ENCODE peak calls at places on chromosomes 7 and 10, in eight cellular contexts. One of them, this sample, is unnamed.

GRCh38 chr7:26584964-26585650 is 279.3 kb downstream of the SKAP2 start:
- DNase-seq in GM23338: no peak
- DNase-seq in AG09319: no peak
- DNase-seq in endodermal cell: no peak
- DNase-seq in B cell: no peak
- DNase-seq in mucosa of descending colon: no peak
- DNase-seq in neural crest cell: no peak
- DNase-seq in osteoblast: no peak
- DNase-seq in this sample: no peak

GRCh38 chr7:47816647-47817046 is 131.6 kb downstream of the PKD1L1 start:
- DNase-seq in GM23338: no peak
- DNase-seq in AG09319: no peak
- DNase-seq in endodermal cell: no peak
- DNase-seq in B cell: no peak
- DNase-seq in mucosa of descending colon: no peak
- DNase-seq in neural crest cell: no peak
- DNase-seq in osteoblast: peak
- DNase-seq in this sample: no peak

GRCh38 chr10:11154809-11155208 is 137.1 kb downstream of the CELF2 start:
- DNase-seq in GM23338: no peak
- DNase-seq in AG09319: no peak
- DNase-seq in endodermal cell: no peak
- DNase-seq in B cell: no peak
- DNase-seq in mucosa of descending colon: no peak
- DNase-seq in neural crest cell: no peak
- DNase-seq in osteoblast: no peak
- DNase-seq in this sample: no peak

GRCh38 chr7:31123726-31124125 is 71.6 kb downstream of the ADCYAP1R1 start:
- DNase-seq in GM23338: no peak
- DNase-seq in AG09319: no peak
- DNase-seq in endodermal cell: no peak
- DNase-seq in B cell: no peak
- DNase-seq in mucosa of descending colon: no peak
- DNase-seq in neural crest cell: no peak
- DNase-seq in osteoblast: no peak
- DNase-seq in this sample: no peak

GRCh38 chr7:44665531-44666213 is 59.2 kb downstream of the OGDH start:
- DNase-seq in GM23338: no peak
- DNase-seq in AG09319: peak
- DNase-seq in endodermal cell: no peak
- DNase-seq in B cell: no peak
- DNase-seq in mucosa of descending colon: no peak
- DNase-seq in neural crest cell: no peak
- DNase-seq in osteoblast: peak
- DNase-seq in this sample: no peak

GRCh38 chr7:44867073-44867990 is 18.0 kb downstream of the PURB start:
- DNase-seq in GM23338: no peak
- DNase-seq in AG09319: no peak
- DNase-seq in endodermal cell: no peak
- DNase-seq in B cell: no peak
- DNase-seq in mucosa of descending colon: no peak
- DNase-seq in neural crest cell: no peak
- DNase-seq in osteoblast: peak
- DNase-seq in this sample: peak

GRCh38 chr7:71131256-71131752 is 640 bp upstream of the GALNT17 start:
- DNase-seq in GM23338: peak
- DNase-seq in AG09319: no peak
- DNase-seq in endodermal cell: peak
- DNase-seq in B cell: no peak
- DNase-seq in mucosa of descending colon: peak
- DNase-seq in neural crest cell: peak
- DNase-seq in osteoblast: no peak
- DNase-seq in this sample: peak

GRCh38 chr10:113180401-113181154 is 230.5 kb downstream of the TCF7L2 start:
- DNase-seq in GM23338: no peak
- DNase-seq in AG09319: no peak
- DNase-seq in endodermal cell: no peak
- DNase-seq in B cell: no peak
- DNase-seq in mucosa of descending colon: no peak
- DNase-seq in neural crest cell: no peak
- DNase-seq in osteoblast: no peak
- DNase-seq in this sample: no peak

GRCh38 chr7:97219237-97219636 is 101.7 kb downstream of the SDHAF3 start:
- DNase-seq in GM23338: no peak
- DNase-seq in AG09319: no peak
- DNase-seq in endodermal cell: no peak
- DNase-seq in B cell: no peak
- DNase-seq in mucosa of descending colon: no peak
- DNase-seq in neural crest cell: no peak
- DNase-seq in osteoblast: no peak
- DNase-seq in this sample: no peak

GRCh38 chr10:101214446-101215396 is 14.5 kb downstream of the LBX1 start:
- DNase-seq in GM23338: peak
- DNase-seq in AG09319: no peak
- DNase-seq in endodermal cell: peak
- DNase-seq in B cell: peak
- DNase-seq in mucosa of descending colon: peak
- DNase-seq in neural crest cell: peak
- DNase-seq in osteoblast: peak
- DNase-seq in this sample: peak

GRCh38 chr10:3229815-3230214 is 57.2 kb upstream of the PITRM1 start:
- DNase-seq in GM23338: no peak
- DNase-seq in AG09319: no peak
- DNase-seq in endodermal cell: no peak
- DNase-seq in B cell: no peak
- DNase-seq in mucosa of descending colon: no peak
- DNase-seq in neural crest cell: no peak
- DNase-seq in osteoblast: no peak
- DNase-seq in this sample: no peak

GRCh38 chr7:45240926-45241325 is 83.3 kb downstream of the RAMP3 start:
- DNase-seq in GM23338: no peak
- DNase-seq in AG09319: no peak
- DNase-seq in endodermal cell: no peak
- DNase-seq in B cell: no peak
- DNase-seq in mucosa of descending colon: no peak
- DNase-seq in neural crest cell: no peak
- DNase-seq in osteoblast: no peak
- DNase-seq in this sample: no peak

GRCh38 chr7:50479743-50480517 is 29.8 kb upstream of the FIGNL1 start:
- DNase-seq in GM23338: no peak
- DNase-seq in AG09319: no peak
- DNase-seq in endodermal cell: no peak
- DNase-seq in B cell: no peak
- DNase-seq in mucosa of descending colon: no peak
- DNase-seq in neural crest cell: no peak
- DNase-seq in osteoblast: no peak
- DNase-seq in this sample: no peak

GRCh38 chr7:47389923-47390630 is 191.8 kb downstream of the TNS3 start:
- DNase-seq in GM23338: no peak
- DNase-seq in AG09319: no peak
- DNase-seq in endodermal cell: no peak
- DNase-seq in B cell: no peak
- DNase-seq in mucosa of descending colon: no peak
- DNase-seq in neural crest cell: no peak
- DNase-seq in osteoblast: no peak
- DNase-seq in this sample: no peak

GRCh38 chr7:27165089-27165654 is at the start of gene HOXA9:
- DNase-seq in GM23338: peak
- DNase-seq in AG09319: no peak
- DNase-seq in endodermal cell: no peak
- DNase-seq in B cell: no peak
- DNase-seq in mucosa of descending colon: peak
- DNase-seq in neural crest cell: no peak
- DNase-seq in osteoblast: peak
- DNase-seq in this sample: no peak

GRCh38 chr7:133784421-133785045 is 342.6 kb upstream of the LRGUK start:
- DNase-seq in GM23338: no peak
- DNase-seq in AG09319: no peak
- DNase-seq in endodermal cell: no peak
- DNase-seq in B cell: no peak
- DNase-seq in mucosa of descending colon: no peak
- DNase-seq in neural crest cell: no peak
- DNase-seq in osteoblast: no peak
- DNase-seq in this sample: no peak

GRCh38 chr7:52920977-52921376 is 114.5 kb upstream of the POM121L12 start:
- DNase-seq in GM23338: no peak
- DNase-seq in AG09319: no peak
- DNase-seq in endodermal cell: no peak
- DNase-seq in B cell: no peak
- DNase-seq in mucosa of descending colon: no peak
- DNase-seq in neural crest cell: no peak
- DNase-seq in osteoblast: no peak
- DNase-seq in this sample: no peak

GRCh38 chr7:52917982-52918578 is 117.4 kb upstream of the POM121L12 start:
- DNase-seq in GM23338: peak
- DNase-seq in AG09319: no peak
- DNase-seq in endodermal cell: peak
- DNase-seq in B cell: no peak
- DNase-seq in mucosa of descending colon: no peak
- DNase-seq in neural crest cell: no peak
- DNase-seq in osteoblast: no peak
- DNase-seq in this sample: no peak
- TF ChIP-seq CTCF in GM23338: peak
- TF ChIP-seq CTCF in AG09319: no peak
- TF ChIP-seq CTCF in endodermal cell: peak
- TF ChIP-seq CTCF in B cell: no peak
- TF ChIP-seq CTCF in mucosa of descending colon: no peak
- TF ChIP-seq CTCF in neural crest cell: peak
- TF ChIP-seq CTCF in osteoblast: no peak
- TF ChIP-seq CTCF in this sample: no peak

GRCh38 chr10:28544058-28544457 is 11.1 kb downstream of the WAC start:
- DNase-seq in GM23338: no peak
- DNase-seq in AG09319: no peak
- DNase-seq in endodermal cell: no peak
- DNase-seq in B cell: no peak
- DNase-seq in mucosa of descending colon: no peak
- DNase-seq in neural crest cell: no peak
- DNase-seq in osteoblast: no peak
- DNase-seq in this sample: no peak

GRCh38 chr10:28545967-28546644 is 13.2 kb downstream of the WAC start:
- DNase-seq in GM23338: no peak
- DNase-seq in AG09319: no peak
- DNase-seq in endodermal cell: no peak
- DNase-seq in B cell: no peak
- DNase-seq in mucosa of descending colon: no peak
- DNase-seq in neural crest cell: no peak
- DNase-seq in osteoblast: no peak
- DNase-seq in this sample: peak

GRCh38 chr10:28542728-28543127 is 9.8 kb downstream of the WAC start:
- DNase-seq in GM23338: no peak
- DNase-seq in AG09319: no peak
- DNase-seq in endodermal cell: no peak
- DNase-seq in B cell: no peak
- DNase-seq in mucosa of descending colon: no peak
- DNase-seq in neural crest cell: no peak
- DNase-seq in osteoblast: no peak
- DNase-seq in this sample: no peak

GRCh38 chr10:28540145-28540544 is 7.2 kb downstream of the WAC start:
- DNase-seq in GM23338: no peak
- DNase-seq in AG09319: no peak
- DNase-seq in endodermal cell: no peak
- DNase-seq in B cell: no peak
- DNase-seq in mucosa of descending colon: no peak
- DNase-seq in neural crest cell: no peak
- DNase-seq in osteoblast: no peak
- DNase-seq in this sample: no peak

GRCh38 chr10:28541695-28542365 is 8.9 kb downstream of the WAC start:
- DNase-seq in GM23338: no peak
- DNase-seq in AG09319: no peak
- DNase-seq in endodermal cell: no peak
- DNase-seq in B cell: no peak
- DNase-seq in mucosa of descending colon: no peak
- DNase-seq in neural crest cell: no peak
- DNase-seq in osteoblast: no peak
- DNase-seq in this sample: no peak
- TF ChIP-seq CTCF in GM23338: peak
- TF ChIP-seq CTCF in AG09319: no peak
- TF ChIP-seq CTCF in endodermal cell: peak
- TF ChIP-seq CTCF in B cell: no peak
- TF ChIP-seq CTCF in mucosa of descending colon: no peak
- TF ChIP-seq CTCF in neural crest cell: peak
- TF ChIP-seq CTCF in osteoblast: peak
- TF ChIP-seq CTCF in this sample: no peak

GRCh38 chr7:55050286-55050685 is 31.5 kb downstream of the EGFR start:
- DNase-seq in GM23338: no peak
- DNase-seq in AG09319: no peak
- DNase-seq in endodermal cell: no peak
- DNase-seq in B cell: no peak
- DNase-seq in mucosa of descending colon: no peak
- DNase-seq in neural crest cell: no peak
- DNase-seq in osteoblast: no peak
- DNase-seq in this sample: no peak
- TF ChIP-seq CTCF in GM23338: no peak
- TF ChIP-seq CTCF in AG09319: peak
- TF ChIP-seq CTCF in endodermal cell: no peak
- TF ChIP-seq CTCF in B cell: no peak
- TF ChIP-seq CTCF in mucosa of descending colon: no peak
- TF ChIP-seq CTCF in neural crest cell: no peak
- TF ChIP-seq CTCF in osteoblast: peak
- TF ChIP-seq CTCF in this sample: no peak

GRCh38 chr7:138864667-138865066 is 66.7 kb upstream of the ATP6V0A4 start:
- DNase-seq in GM23338: no peak
- DNase-seq in AG09319: no peak
- DNase-seq in endodermal cell: peak
- DNase-seq in B cell: no peak
- DNase-seq in mucosa of descending colon: no peak
- DNase-seq in neural crest cell: no peak
- DNase-seq in osteoblast: peak
- DNase-seq in this sample: no peak

GRCh38 chr7:138866353-138866752 is 68.4 kb upstream of the ATP6V0A4 start:
- DNase-seq in GM23338: peak
- DNase-seq in AG09319: no peak
- DNase-seq in endodermal cell: peak
- DNase-seq in B cell: no peak
- DNase-seq in mucosa of descending colon: no peak
- DNase-seq in neural crest cell: no peak
- DNase-seq in osteoblast: no peak
- DNase-seq in this sample: no peak

GRCh38 chr7:138867744-138868143 is 69.7 kb upstream of the ATP6V0A4 start:
- DNase-seq in GM23338: no peak
- DNase-seq in AG09319: no peak
- DNase-seq in endodermal cell: peak
- DNase-seq in B cell: no peak
- DNase-seq in mucosa of descending colon: no peak
- DNase-seq in neural crest cell: no peak
- DNase-seq in osteoblast: no peak
- DNase-seq in this sample: no peak

GRCh38 chr7:138863931-138864330 is 65.9 kb upstream of the ATP6V0A4 start:
- DNase-seq in GM23338: no peak
- DNase-seq in AG09319: no peak
- DNase-seq in endodermal cell: no peak
- DNase-seq in B cell: no peak
- DNase-seq in mucosa of descending colon: no peak
- DNase-seq in neural crest cell: no peak
- DNase-seq in osteoblast: no peak
- DNase-seq in this sample: no peak

DNA sequence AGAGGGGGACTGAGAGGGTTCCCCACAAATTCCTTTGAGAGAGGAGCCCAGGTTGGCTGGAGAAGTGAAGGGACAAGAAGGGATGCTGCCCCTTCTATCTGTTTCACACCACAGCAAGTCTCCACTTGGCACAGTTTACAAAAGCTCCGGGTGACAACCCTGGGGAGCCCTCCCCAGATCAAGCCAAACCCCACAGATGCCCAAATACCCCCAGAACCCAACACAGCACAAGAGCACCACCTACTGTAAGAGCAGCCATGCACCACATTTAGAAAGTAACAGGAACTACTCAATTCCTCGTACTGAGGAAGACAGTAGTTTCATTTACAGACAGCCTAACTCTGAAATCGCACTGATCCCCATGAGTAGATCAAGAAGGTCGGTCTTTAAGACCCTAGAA is 67.8 kb upstream of the ATP6V0A4 start:
- DNase-seq in GM23338: peak
- DNase-seq in AG09319: no peak
- DNase-seq in endodermal cell: peak
- DNase-seq in B cell: no peak
- DNase-seq in mucosa of descending colon: no peak
- DNase-seq in neural crest cell: no peak
- DNase-seq in osteoblast: peak
- DNase-seq in this sample: peak
- TF ChIP-seq CTCF in GM23338: peak
- TF ChIP-seq CTCF in AG09319: no peak
- TF ChIP-seq CTCF in endodermal cell: peak
- TF ChIP-seq CTCF in B cell: peak
- TF ChIP-seq CTCF in mucosa of descending colon: no peak
- TF ChIP-seq CTCF in neural crest cell: no peak
- TF ChIP-seq CTCF in osteoblast: peak
- TF ChIP-seq CTCF in this sample: peak

This sample was measured in activated CD8-positive, alpha-beta T cell treated with anti-CD3 and anti-CD28 coated beads for 36 hours.